ENCODE peak calls at places on chromosomes 6 and 20, in nine cellular contexts. H, D, I, Z, E, P, O, W and V are unnamed samples.

GRCh38 chr6:133606833-133607232 is 282.1 kb upstream of the TCF21 start:
- DNase-seq in D (no peak), O (no peak), P (no peak), Z (no peak), H (no peak), W (no peak), I (no peak), E (no peak), V (no peak)

GRCh38 chr6:72952808-72953630 is 272.3 kb downstream of the KHDC1L start:
- DNase-seq in D (no peak), Z (no peak), O (no peak), P (peak; percentile 51), H (peak; percentile 19), E (no peak), I (no peak), W (no peak), V (peak; percentile 67)

GRCh38 chr6:79498842-79499241 is 38.4 kb downstream of the LCA5 start:
- DNase-seq in Z (no peak), W (no peak), P (no peak), H (no peak), D (no peak), E (no peak), O (no peak), I (no peak), V (no peak)

GRCh38 chr6:111602481-111603404 is 2.9 kb downstream of the TRAF3IP2 start:
- DNase-seq in D (peak; percentile 44), I (no peak), E (no peak), O (no peak), Z (no peak), P (peak; percentile 85), H (no peak), W (no peak), V (no peak)

GRCh38 chr20:14067631-14068030 is 72.3 kb downstream of the MACROD2 start:
- DNase-seq in P (no peak), W (no peak), E (no peak), D (no peak), Z (no peak), O (no peak), I (no peak), H (no peak), V (no peak)

GRCh38 chr6:134722429-134722828 is 227.5 kb downstream of the ALDH8A1 start:
- DNase-seq in D (no peak), I (no peak), W (no peak), O (no peak), P (no peak), Z (no peak), H (no peak), E (no peak), V (no peak)

GRCh38 chr20:39878809-39879208 is 810.2 kb downstream of the MAFB start:
- DNase-seq in W (no peak), H (no peak), D (no peak), I (no peak), Z (no peak), E (no peak), P (no peak), O (no peak), V (no peak)

GRCh38 chr6:167153523-167153959 is 4.2 kb downstream of the GPR31 start:
- DNase-seq in D (no peak), E (no peak), W (no peak), I (no peak), H (no peak), P (peak; percentile 5), O (peak; percentile 15), Z (no peak), V (no peak)

GRCh38 chr6:30097902-30098606 is 14.8 kb downstream of the TRIM31 start:
- DNase-seq in D (no peak), Z (no peak), E (no peak), H (no peak), O (no peak), I (no peak), W (no peak), P (no peak), V (no peak)

GRCh38 chr6:72271531-72271930 is 350.3 kb upstream of the KCNQ5 start:
- DNase-seq in E (peak; percentile 2), H (no peak), P (no peak), I (peak; percentile 10), W (no peak), O (no peak), D (no peak), Z (no peak), V (no peak)

GRCh38 chr6:44642870-44643522 is 255.5 kb downstream of the CDC5L start:
- DNase-seq in D (peak; percentile 66), O (no peak), W (no peak), H (no peak), I (peak; percentile 5), P (peak; percentile 18), Z (peak; percentile 56), E (peak; percentile 77), V (peak; percentile 66)